ENCODE peak calls at places on chromosomes 2 and 18, in ten cellular contexts. P is fibroblast of mammary gland; R is activated CD8-positive, alpha-beta T cell treated with anti-CD3 and anti-CD28 coated beads, Interleukin-2, amount 10 ng/mL, durations not matched to agents 7 days and 5 days; V is WTC11; W is activated CD4-positive, alpha-beta T cell treated with anti-CD3 and anti-CD28 coated beads, Interleukin-2, amount 50 U/mL, for 24 hours; L is NAMALWA; A is occipital lobe; Q is bronchial epithelial cell; T is left cardiac atrium; Y is stimulated activated CD4-positive, alpha-beta T cell treated with anti-CD3 and anti-CD28 coated beads, Interleukin-4, amount 100 ng/mL, for 48 hours. K is an unnamed sample.

GRCh38 chr2:12006841-12007240 is 260.4 kb downstream of the LPIN1 start:
- DNase-seq in P (no peak), R (no peak), V (peak; percentile 47), W (no peak), L (no peak), A (no peak), Q (no peak), T (no peak), Y (no peak), K (no peak)

GRCh38 chr2:9543557-9543956 is 12.1 kb downstream of the ADAM17 start:
- DNase-seq in P (no peak), R (no peak), V (no peak), W (no peak), L (peak; percentile 43), A (no peak), Q (no peak), T (no peak), Y (no peak), K (no peak)

GRCh38 chr2:164882276-164882675 is 40.7 kb upstream of the COBLL1 start:
- DNase-seq in P (peak; percentile 3), R (no peak), V (no peak), W (no peak), L (no peak), A (no peak), Q (no peak), T (no peak), Y (no peak), K (no peak)

GRCh38 chr2:181258761-181259160 is 198.4 kb upstream of the ITGA4 start:
- DNase-seq in P (peak; percentile 68), R (no peak), V (no peak), W (no peak), L (no peak), A (no peak), Q (peak; percentile 31), T (no peak), Y (no peak), K (no peak)

GRCh38 chr18:38250981-38251380 is 685.4 kb upstream of the CELF4 start:
- DNase-seq in P (no peak), R (no peak), V (no peak), W (no peak), L (no peak), A (no peak), Q (no peak), T (no peak), Y (no peak), K (no peak)

GRCh38 chr18:59052965-59053960 is 86.4 kb upstream of the SEC11C start:
- DNase-seq in P (no peak), R (no peak), V (no peak), W (no peak), L (no peak), A (no peak), Q (no peak), T (no peak), Y (no peak), K (no peak)

GRCh38 chr2:206799083-206799482 is 33.7 kb downstream of the FASTKD2 start:
- DNase-seq in P (peak; percentile 73), R (no peak), V (no peak), W (no peak), L (no peak), A (no peak), Q (peak; percentile 22), T (no peak), Y (no peak), K (no peak)

GRCh38 chr2:83972123-83972522 is 487.0 kb downstream of the SUCLG1 start:
- DNase-seq in P (no peak), R (no peak), V (no peak), W (no peak), L (no peak), A (no peak), Q (peak; percentile 27), T (no peak), Y (no peak), K (no peak)

GRCh38 chr2:61928816-61929471 is 23.5 kb downstream of the COMMD1 start:
- DNase-seq in P (no peak), R (no peak), V (no peak), W (no peak), L (no peak), A (no peak), Q (peak; percentile 24), T (no peak), Y (no peak), K (no peak)

GRCh38 chr2:38613126-38613848 is 10.6 kb upstream of the HNRNPLL start:
- DNase-seq in P (peak; percentile 52), R (no peak), V (no peak), W (no peak), L (no peak), A (no peak), Q (no peak), T (no peak), Y (no peak), K (no peak)

GRCh38 chr2:200258881-200259576 is 47.5 kb upstream of the SPATS2L start:
- DNase-seq in P (peak; percentile 20), R (no peak), V (no peak), W (no peak), L (no peak), A (no peak), Q (peak; percentile 64), T (no peak), Y (no peak), K (no peak)

GRCh38 chr18:52670903-52671302 is 330.9 kb downstream of the DCC start:
- DNase-seq in P (peak; percentile 1), R (no peak), V (no peak), W (no peak), L (peak; percentile 51), A (no peak), Q (peak; percentile 8), T (no peak), Y (no peak), K (peak; percentile 1)

GRCh38 chr2:118386636-118387302 is 298.5 kb downstream of the INSIG2 start:
- DNase-seq in P (peak; percentile 99), R (no peak), V (no peak), W (no peak), L (no peak), A (no peak), Q (peak; percentile 98), T (no peak), Y (no peak), K (no peak)

GRCh38 chr18:47893939-47894699 is 36.3 kb downstream of the SMAD2 start:
- DNase-seq in P (no peak), R (no peak), V (no peak), W (no peak), L (no peak), A (no peak), Q (no peak), T (no peak), Y (no peak), K (no peak)

GRCh38 chr2:27606611-27607010 is 22.2 kb downstream of the CCDC121 start:
- DNase-seq in P (peak; percentile 47), R (no peak), V (no peak), W (no peak), L (no peak), A (no peak), Q (no peak), T (no peak), Y (no peak), K (no peak)

GRCh38 chr2:172098650-172099471 is 3.8 kb downstream of the DLX2 start:
- DNase-seq in P (peak; percentile 61), R (peak; percentile 42), V (peak; percentile 46), W (no peak), L (no peak), A (no peak), Q (peak; percentile 50), T (peak; percentile 62), Y (no peak), K (no peak)

GRCh38 chr2:100235098-100235497 is 87.2 kb downstream of the LONRF2 start:
- DNase-seq in P (no peak), R (peak; percentile 64), V (peak; percentile 25), W (no peak), L (peak; percentile 84), A (no peak), Q (no peak), T (no peak), Y (no peak), K (no peak)

GRCh38 chr2:132646805-132647115 is 23.2 kb downstream of the LYPD1 start:
- DNase-seq in P (no peak), R (no peak), V (no peak), W (no peak), L (no peak), A (no peak), Q (no peak), T (no peak), Y (no peak), K (no peak)

GRCh38 chr2:8692783-8693768 is 11.2 kb downstream of the ID2 start:
- DNase-seq in P (no peak), R (peak; percentile 60), V (peak; percentile 72), W (no peak), L (peak; percentile 43), A (peak; percentile 26), Q (no peak), T (peak; percentile 47), Y (peak; percentile 54), K (no peak)

GRCh38 chr2:237791977-237792727 is 6.4 kb upstream of the RBM44 start:
- DNase-seq in P (peak; percentile 22), R (no peak), V (peak; percentile 38), W (no peak), L (no peak), A (no peak), Q (peak; percentile 43), T (no peak), Y (no peak), K (no peak)

GRCh38 chr18:812123-812672 is at the start of gene YES1:
- DNase-seq in P (peak; percentile 58), R (peak; percentile 83), V (peak; percentile 83), W (peak; percentile 49), L (no peak), A (peak; percentile 23), Q (peak; percentile 40), T (peak; percentile 86), Y (peak; percentile 68), K (peak; percentile 44)

GRCh38 chr2:24304621-24305020 is 55.7 kb downstream of the ITSN2 start:
- DNase-seq in P (peak; percentile 62), R (no peak), V (no peak), W (no peak), L (no peak), A (no peak), Q (no peak), T (no peak), Y (no peak), K (no peak)

GRCh38 chr2:169162613-169163012 is 93.2 kb downstream of the DHRS9 start:
- DNase-seq in P (no peak), R (no peak), V (no peak), W (no peak), L (no peak), A (no peak), Q (no peak), T (no peak), Y (no peak), K (no peak)

GRCh38 chr18:7064346-7064745 is 53.3 kb downstream of the LAMA1 start:
- DNase-seq in P (no peak), R (no peak), V (no peak), W (no peak), L (no peak), A (no peak), Q (peak; percentile 55), T (no peak), Y (no peak), K (no peak)

GRCh38 chr2:7015007-7015950 is 98.1 kb downstream of the RNF144A start:
- DNase-seq in P (peak; percentile 32), R (no peak), V (no peak), W (no peak), L (no peak), A (no peak), Q (no peak), T (no peak), Y (no peak), K (peak; percentile 58)

GRCh38 chr2:112031916-112032582 is 23.0 kb upstream of the TMEM87B start:
- DNase-seq in P (peak; percentile 42), R (no peak), V (no peak), W (no peak), L (no peak), A (no peak), Q (peak; percentile 83), T (no peak), Y (no peak), K (no peak)